ENCODE peak calls at places on chromosome 11, in five cellular contexts. S, I, A, E and N are unnamed samples.

GRCh38 chr11:63508009-63508408 is 2.1 kb downstream of the LGALS12 start:
- DNase-seq in S (no peak), I (peak), A (no peak), E (no peak), N (no peak)

GRCh38 chr11:35786918-35787557 is 124.5 kb downstream of the TRIM44 start:
- DNase-seq in S (no peak), I (peak), A (no peak), E (no peak), N (no peak)

GRCh38 chr11:101582242-101583052 is 1.4 kb downstream of the TRPC6 start:
- DNase-seq in S (no peak), I (no peak), A (no peak), E (no peak), N (no peak)

GRCh38 chr11:101960231-101960630 is 43.9 kb upstream of the ANGPTL5 start:
- DNase-seq in S (no peak), I (no peak), A (no peak), E (no peak), N (no peak)

GRCh38 chr11:76807206-76807875 is 24.2 kb downstream of the TSKU start:
- DNase-seq in S (peak), I (peak), A (peak), E (peak), N (peak)

GRCh38 chr11:70772950-70773349 is 374.6 kb downstream of the CTTN start:
- DNase-seq in S (no peak), I (peak), A (no peak), E (no peak), N (no peak)

GRCh38 chr11:23112987-23113886 is 253.0 kb upstream of the CCDC179 start:
- DNase-seq in S (peak), I (peak), A (no peak), E (no peak), N (no peak)

GRCh38 chr11:76270387-76270786 is 64.1 kb upstream of the WNT11 start:
- DNase-seq in S (no peak), I (peak), A (no peak), E (no peak), N (no peak)

GRCh38 chr11:116738975-116739374 is 33.8 kb downstream of the BUD13 start:
- DNase-seq in S (no peak), I (no peak), A (no peak), E (no peak), N (no peak)

GRCh38 chr11:45156201-45156600 is 9.8 kb downstream of the PRDM11 start:
- DNase-seq in S (no peak), I (no peak), A (no peak), E (no peak), N (no peak)

GRCh38 chr11:27933992-27934829 is 173.7 kb downstream of the KIF18A start:
- DNase-seq in S (no peak), I (no peak), A (no peak), E (no peak), N (no peak)

GRCh38 chr11:126348806-126349582 is 6.5 kb upstream of the ST3GAL4 start:
- DNase-seq in S (no peak), I (peak), A (no peak), E (no peak), N (no peak)

GRCh38 chr11:75347781-75348613 is 3.5 kb downstream of the ARRB1 start:
- DNase-seq in S (no peak), I (peak), A (no peak), E (no peak), N (peak)

GRCh38 chr11:61627831-61628753 is 47.2 kb upstream of the SYT7 start:
- DNase-seq in S (peak), I (peak), A (no peak), E (peak), N (peak)

GRCh38 chr11:46215208-46215931 is 62.1 kb upstream of the CREB3L1 start:
- DNase-seq in S (no peak), I (no peak), A (no peak), E (no peak), N (no peak)

GRCh38 chr11:134623711-134624110 is 211.7 kb upstream of the B3GAT1 start:
- DNase-seq in S (no peak), I (no peak), A (no peak), E (no peak), N (no peak)

GRCh38 chr11:76810151-76810853 is 27.1 kb downstream of the TSKU start:
- DNase-seq in S (no peak), I (peak), A (no peak), E (peak), N (no peak)

GRCh38 chr11:1295591-1295990 is 13.8 kb downstream of the TOLLIP start:
- DNase-seq in S (no peak), I (no peak), A (no peak), E (no peak), N (no peak)

GRCh38 chr11:121210445-121210970 is 82.1 kb upstream of the SC5D start:
- DNase-seq in S (no peak), I (no peak), A (no peak), E (no peak), N (no peak)

GRCh38 chr11:32088117-32088941 is 2.5 kb upstream of the RCN1 start:
- DNase-seq in S (peak), I (no peak), A (no peak), E (no peak), N (peak)